ENCODE peak calls at places on chromosomes 6 and 20, in nine cellular contexts. E is sigmoid colon, F is tibial nerve, M is foreskin fibroblast, K is uterus, B is astrocyte, Y is GM12865, H is AG04450, N is IMR-90. G is an unnamed sample.

GRCh38 chr6:16436550-16436949 is 198.2 kb downstream of the GMPR start:
- DNase-seq in B (no peak), E (no peak), N (no peak), H (no peak), Y (no peak), K (no peak), M (no peak), F (no peak), G (no peak)

GRCh38 chr6:11771473-11772048 is 7.0 kb downstream of the ADTRP start:
- DNase-seq in Y (no peak), B (no peak), N (peak; percentile 62), M (no peak), K (no peak), F (no peak), H (no peak), E (no peak), G (no peak)

GRCh38 chr20:50467618-50468373 is 42.4 kb upstream of the PTPN1 start:
- DNase-seq in F (no peak), E (no peak), N (peak; percentile 50), K (peak; percentile 46), H (no peak), Y (peak; percentile 59), B (peak; percentile 29), M (peak; percentile 33), G (no peak)

GRCh38 chr6:121879149-121879548 is 443.7 kb downstream of the GJA1 start:
- DNase-seq in F (no peak), K (no peak), E (no peak), M (peak; percentile 85), Y (no peak), B (peak; percentile 80), N (peak; percentile 93), H (peak; percentile 63), G (no peak)

GRCh38 chr6:81792826-81793225 is 40.3 kb upstream of the TENT5A start:
- DNase-seq in F (no peak), B (peak; percentile 51), K (no peak), H (no peak), Y (no peak), N (no peak), M (no peak), E (no peak), G (no peak)

GRCh38 chr6:113871975-113872374 is 14.8 kb downstream of the MARCKS start:
- DNase-seq in K (no peak), N (no peak), E (no peak), M (no peak), B (no peak), F (no peak), Y (peak; percentile 47), H (no peak), G (no peak)

GRCh38 chr6:135346747-135347146 is 150.8 kb downstream of the AHI1 start:
- DNase-seq in E (no peak), Y (peak; percentile 14), N (peak; percentile 39), F (no peak), H (no peak), M (peak; percentile 14), K (no peak), B (peak; percentile 87), G (no peak)

GRCh38 chr6:312704-313485 is 20.6 kb downstream of the DUSP22 start:
- DNase-seq in F (no peak), Y (no peak), N (no peak), M (no peak), K (no peak), E (no peak), B (no peak), H (no peak), G (no peak)

GRCh38 chr6:132736239-132736638 is 21.5 kb downstream of the VNN2 start:
- DNase-seq in Y (no peak), F (no peak), B (no peak), E (no peak), H (no peak), K (no peak), N (peak; percentile 14), M (no peak), G (no peak)

DNA sequence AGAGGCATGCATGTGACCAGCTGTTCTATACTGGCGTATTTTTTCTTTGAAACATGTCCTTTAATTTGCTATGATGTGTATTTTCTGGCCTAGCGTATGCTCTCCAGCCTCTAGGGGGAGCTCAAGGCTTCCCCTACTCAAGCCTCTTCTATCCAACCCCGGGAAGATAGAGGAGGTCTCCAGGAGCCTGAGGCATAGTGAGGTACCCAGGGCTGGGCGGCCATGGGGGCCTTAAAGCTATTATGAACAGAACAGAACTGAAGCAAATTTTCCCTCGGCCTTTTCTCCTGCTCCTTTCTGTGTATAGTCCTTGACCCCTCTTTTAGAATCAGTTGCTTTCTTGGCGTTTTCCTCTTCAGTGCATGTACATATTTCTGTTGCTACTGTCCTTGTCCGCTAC is 528.9 kb downstream of the MAFB start:
- DNase-seq in E (peak; percentile 67), H (no peak), B (no peak), N (peak; percentile 23), Y (peak; percentile 71), M (peak; percentile 0), K (peak; percentile 16), F (peak; percentile 18), G (peak; percentile 48)
- H3K4me3 ChIP-seq in E (no peak overlapping the region), H (no peak overlapping the region), B (no peak overlapping the region), N (no peak overlapping the region), Y (no peak overlapping the region), M (no peak overlapping the region), K (no peak overlapping the region), F (no peak overlapping the region), G (no peak overlapping the region)

GRCh38 chr20:42067174-42067573 is 449.0 kb upstream of the CHD6 start:
- DNase-seq in M (no peak), H (no peak), K (no peak), E (no peak), B (no peak), F (no peak), N (no peak), Y (no peak), G (no peak)

DNA sequence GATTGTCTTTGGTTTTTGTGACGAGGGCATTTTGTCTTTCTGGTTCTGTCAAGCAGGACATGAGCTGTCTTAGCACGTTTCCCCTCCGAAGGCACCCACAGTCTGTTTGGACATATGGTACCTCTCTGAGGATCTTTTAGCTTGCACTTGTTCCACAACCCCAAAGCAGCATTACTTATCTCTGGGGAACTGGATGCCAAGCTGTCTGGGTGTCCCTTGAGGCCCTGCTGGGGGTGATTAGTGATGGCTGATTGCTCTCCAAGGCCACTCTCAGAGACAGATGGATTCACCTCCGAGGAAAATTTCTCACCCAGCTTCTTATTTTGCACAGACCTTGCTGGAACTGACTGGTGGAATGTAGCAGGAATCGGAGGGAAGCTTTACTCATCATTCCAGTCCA is 445.0 kb upstream of the CHD6 start:
- DNase-seq in E (no peak), N (no peak), K (no peak), Y (no peak), B (no peak), H (no peak), M (no peak), F (no peak), G (no peak)
- H3K4me3 ChIP-seq in E (no peak overlapping the region), N (no peak overlapping the region), K (no peak overlapping the region), Y (no peak overlapping the region), B (no peak overlapping the region), H (no peak overlapping the region), M (no peak overlapping the region), F (no peak overlapping the region), G (no peak overlapping the region)

GRCh38 chr20:34334654-34335407 is 28.2 kb upstream of the ITCH start:
- DNase-seq in Y (no peak), N (no peak), H (no peak), B (no peak), E (peak; percentile 75), F (peak; percentile 22), M (peak; percentile 26), K (no peak), G (no peak)

GRCh38 chr20:34332262-34332920 is 29.2 kb upstream of the AHCY start:
- DNase-seq in E (no peak), N (no peak), B (no peak), K (no peak), H (no peak), Y (no peak), M (no peak), F (no peak), G (no peak)

GRCh38 chr20:34333786-34334185 is 29.3 kb upstream of the ITCH start:
- DNase-seq in H (no peak), F (no peak), Y (no peak), M (no peak), B (no peak), N (no peak), E (no peak), K (no peak), G (no peak)

GRCh38 chr20:34328928-34329677 is 25.9 kb upstream of the AHCY start:
- DNase-seq in N (peak; percentile 66), Y (no peak), M (no peak), H (no peak), F (no peak), B (peak; percentile 33), K (no peak), E (no peak), G (no peak)

GRCh38 chr20:34331838-34332237 is 28.7 kb upstream of the AHCY start:
- DNase-seq in F (no peak), N (no peak), B (no peak), Y (no peak), E (no peak), H (no peak), K (no peak), M (no peak), G (no peak)
- H3K4me3 ChIP-seq in F (no peak overlapping the region), N (no peak overlapping the region), B (no peak overlapping the region), Y (no peak overlapping the region), E (no peak overlapping the region), H (no peak overlapping the region), K (no peak overlapping the region), M (no peak overlapping the region), G (no peak overlapping the region)

DNA sequence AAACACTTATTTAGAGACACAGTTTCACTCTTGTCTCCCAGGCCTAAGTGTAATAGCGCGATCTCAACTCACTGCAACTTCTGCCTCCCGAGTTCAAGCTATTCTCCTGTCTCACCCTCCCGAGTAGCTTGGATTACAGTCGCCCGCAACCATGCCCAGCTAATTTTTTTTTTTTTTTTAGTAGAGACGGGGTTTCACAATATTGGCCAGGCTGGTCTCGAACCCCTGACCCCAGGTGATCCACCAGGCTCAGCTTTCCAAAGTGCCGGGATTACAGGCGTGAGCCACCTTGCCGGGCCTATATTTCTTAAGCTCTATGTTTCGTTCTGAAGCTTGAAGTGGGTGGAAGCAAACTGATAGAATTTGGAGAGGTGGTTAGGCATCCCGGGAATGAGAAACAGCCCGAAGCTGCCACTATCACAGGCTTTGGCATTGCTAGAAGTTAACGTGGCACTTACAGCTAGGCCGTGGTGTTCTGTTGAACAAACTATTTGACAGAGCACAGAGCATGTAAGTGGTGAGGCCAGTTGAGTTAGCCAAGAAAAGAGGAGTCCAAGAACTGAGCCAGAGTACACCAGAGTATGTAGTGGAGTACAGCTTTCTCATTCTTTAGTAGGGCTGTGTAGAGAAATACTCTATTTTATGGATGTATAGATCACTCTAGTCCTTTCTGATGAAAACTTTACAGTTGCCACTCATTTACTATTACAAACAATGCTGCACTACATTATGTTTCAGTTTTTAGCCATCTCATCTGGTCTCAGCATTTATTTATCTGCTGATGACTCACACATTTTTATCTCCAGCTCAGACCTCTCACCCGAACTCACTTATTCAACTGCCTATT is 62.0 kb upstream of the HFE start:
- DNase-seq in M (peak; percentile 70), N (peak; percentile 91), Y (no peak), H (no peak), F (no peak), E (peak; percentile 81), B (peak; percentile 88), K (no peak), G (peak; percentile 61)
- H3K4me3 ChIP-seq in M (no peak overlapping the region), N (no peak overlapping the region), Y (peak overlapping the region; percentile 80), H (no peak overlapping the region), F (no peak overlapping the region), E (no peak overlapping the region), B (peak overlapping the region; percentile 80), K (no peak overlapping the region), G (no peak overlapping the region)

GRCh38 chr6:33746651-33747100 is at the start of gene IP6K3:
- DNase-seq in H (no peak), Y (no peak), M (no peak), F (no peak), B (no peak), E (peak; percentile 86), N (no peak), K (peak; percentile 37), G (peak; percentile 83)
- H3K4me3 ChIP-seq in H (peak within 1 kb of the TSS; percentile 38), Y (no peak within 1 kb of the TSS), M (peak within 1 kb of the TSS; percentile 16), F (peak within 1 kb of the TSS; percentile 37), B (no peak within 1 kb of the TSS), E (peak within 1 kb of the TSS; percentile 30), N (no peak within 1 kb of the TSS), K (peak within 1 kb of the TSS; percentile 16), G (peak within 1 kb of the TSS; percentile 30)

G was measured in right cardiac atrium.